ENCODE peak calls at places on chromosome 7, in five cellular contexts. X is AG04450, M is cardiac muscle cell, R is AG10803, E is SJSA1. J is an unnamed sample.

GRCh38 chr7:92634924-92635519 is 44.8 kb upstream of the FAM133B start:
- DNase-seq in X (peak; percentile 43), M (peak; percentile 64), R (peak; percentile 67), E (peak; percentile 53), J (no peak)

GRCh38 chr7:117312593-117312992 is 10.3 kb downstream of the WNT2 start:
- DNase-seq in X (no peak), M (peak; percentile 10), R (no peak), E (no peak), J (no peak)

GRCh38 chr7:47488969-47489342 is 93.0 kb downstream of the TNS3 start:
- DNase-seq in X (no peak), M (no peak), R (no peak), E (no peak), J (no peak)

GRCh38 chr7:155808551-155809331 is 3.5 kb downstream of the SHH start:
- DNase-seq in X (no peak), M (no peak), R (no peak), E (no peak), J (no peak)

GRCh38 chr7:152362128-152362926 is 73.5 kb downstream of the KMT2C start:
- DNase-seq in X (no peak), M (no peak), R (no peak), E (no peak), J (no peak)

GRCh38 chr7:15113752-15114151 is 211.2 kb upstream of the DGKB start:
- DNase-seq in X (no peak), M (no peak), R (no peak), E (no peak), J (no peak)

GRCh38 chr7:133645870-133646492 is 393.1 kb downstream of the EXOC4 start:
- DNase-seq in X (no peak), M (peak; percentile 40), R (peak; percentile 55), E (no peak), J (no peak)

GRCh38 chr7:30923009-30923773 is 11.5 kb downstream of the AQP1 start:
- DNase-seq in X (no peak), M (no peak), R (no peak), E (peak; percentile 32), J (peak; percentile 26)

GRCh38 chr7:135923700-135924261 is 53.4 kb downstream of the MTPN start:
- DNase-seq in X (peak; percentile 54), M (peak; percentile 83), R (peak; percentile 89), E (peak; percentile 79), J (no peak)

GRCh38 chr7:37409456-37409855 is 39.2 kb downstream of the ELMO1 start:
- DNase-seq in X (no peak), M (no peak), R (no peak), E (no peak), J (no peak)

GRCh38 chr7:34277801-34278195 is 372.5 kb downstream of the BMPER start:
- DNase-seq in X (no peak), M (peak; percentile 5), R (peak; percentile 7), E (no peak), J (no peak)

GRCh38 chr7:157233677-157234076 is 95.0 kb downstream of the UBE3C start:
- DNase-seq in X (no peak), M (peak; percentile 25), R (peak; percentile 33), E (no peak), J (no peak)

GRCh38 chr7:43768894-43769272 is 10.4 kb downstream of the BLVRA start:
- DNase-seq in X (no peak), M (no peak), R (no peak), E (no peak), J (no peak)

GRCh38 chr7:43362652-43363428 is 220.1 kb upstream of the STK17A start:
- DNase-seq in X (no peak), M (peak; percentile 49), R (peak; percentile 81), E (no peak), J (no peak)

GRCh38 chr7:45922810-45923209 is 1.7 kb upstream of the IGFBP3 start:
- DNase-seq in X (no peak), M (peak; percentile 37), R (peak; percentile 27), E (no peak), J (no peak)

GRCh38 chr7:22864855-22865606 is 42.4 kb upstream of the TOMM7 start:
- DNase-seq in X (no peak), M (no peak), R (peak; percentile 52), E (no peak), J (no peak)

GRCh38 chr7:135385209-135385608 is 124.7 kb downstream of the CNOT4 start:
- DNase-seq in X (no peak), M (peak; percentile 90), R (peak; percentile 12), E (no peak), J (no peak)

GRCh38 chr7:98641646-98642489 is 24.8 kb downstream of the NPTX2 start:
- DNase-seq in X (no peak), M (peak; percentile 17), R (no peak), E (no peak), J (no peak)

GRCh38 chr7:1666251-1666778 is 3.8 kb upstream of the ELFN1 start:
- DNase-seq in X (no peak), M (no peak), R (no peak), E (peak; percentile 39), J (no peak)

GRCh38 chr7:1663857-1664651 is 6.0 kb upstream of the ELFN1 start:
- DNase-seq in X (no peak), M (no peak), R (no peak), E (peak; percentile 39), J (no peak)

GRCh38 chr7:1665721-1666250 is 4.3 kb upstream of the ELFN1 start:
- DNase-seq in X (no peak), M (peak; percentile 38), R (peak; percentile 33), E (peak; percentile 41), J (no peak)

GRCh38 chr7:1663243-1663642 is 6.8 kb upstream of the ELFN1 start:
- DNase-seq in X (no peak), M (no peak), R (no peak), E (peak; percentile 39), J (no peak)

GRCh38 chr7:1664711-1665591 is 5.1 kb upstream of the ELFN1 start:
- DNase-seq in X (no peak), M (peak; percentile 65), R (peak; percentile 46), E (peak; percentile 52), J (no peak)
- H3K4me3 ChIP-seq in X (peak overlapping the region; percentile 57), M (peak overlapping the region; percentile 68), R (peak overlapping the region; percentile 68), E (peak overlapping the region; percentile 40), J (peak overlapping the region; percentile 24)

DNA sequence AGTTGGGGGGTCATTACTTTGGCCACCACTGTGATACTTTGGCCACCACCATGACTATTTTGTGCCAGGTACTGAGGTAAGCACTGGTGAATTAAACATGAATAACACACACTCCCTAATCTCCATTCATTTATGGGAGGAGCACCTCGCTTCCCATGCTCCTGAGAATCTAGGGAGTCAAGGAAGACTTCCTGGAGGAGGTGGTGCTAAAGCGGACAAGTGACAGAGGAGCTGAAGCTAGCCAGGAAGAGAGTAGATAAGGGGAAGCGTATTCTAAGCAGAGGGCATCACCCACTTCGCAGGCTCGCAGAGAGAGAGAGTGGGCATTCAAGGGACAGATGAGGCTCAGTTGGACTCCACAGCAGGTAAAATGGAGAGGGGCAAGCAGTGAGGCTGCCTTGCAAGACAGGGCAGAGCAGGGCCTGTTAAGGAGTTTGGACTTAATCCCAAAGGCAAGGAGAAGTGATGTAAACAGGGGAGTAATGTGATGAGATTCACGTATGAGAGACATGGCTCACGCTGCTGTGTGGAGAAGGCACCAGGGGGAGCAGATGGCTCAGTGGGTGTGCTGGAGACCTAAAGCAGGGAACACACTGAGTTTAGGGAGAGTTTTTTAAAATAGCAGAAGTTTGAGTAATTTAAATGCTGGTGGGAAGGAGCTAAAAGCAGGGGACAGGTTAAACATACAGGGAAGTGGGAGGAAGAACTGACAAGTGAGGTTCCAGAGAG is 21.3 kb upstream of the TMEM248 start:
- DNase-seq in X (no peak), M (no peak), R (no peak), E (no peak), J (no peak)
- H3K4me3 ChIP-seq in X (no peak overlapping the region), M (no peak overlapping the region), R (no peak overlapping the region), E (no peak overlapping the region), J (no peak overlapping the region)

GRCh38 chr7:104538152-104538551 is 209.7 kb downstream of the LHFPL3 start:
- DNase-seq in X (no peak), M (no peak), R (no peak), E (no peak), J (no peak)
- H3K4me3 ChIP-seq in X (no peak overlapping the region), M (no peak overlapping the region), R (no peak overlapping the region), E (no peak overlapping the region), J (no peak overlapping the region)

GRCh38 chr7:100472854-100473499 is 6.0 kb downstream of the TSC22D4 start:
- DNase-seq in X (no peak), M (peak; percentile 80), R (peak; percentile 32), E (no peak), J (peak; percentile 72)

GRCh38 chr7:100476903-100477870 is 1.8 kb downstream of the TSC22D4 start:
- DNase-seq in X (no peak), M (no peak), R (no peak), E (no peak), J (no peak)

GRCh38 chr7:100477871-100478248 is 1.2 kb downstream of the TSC22D4 start:
- DNase-seq in X (no peak), M (no peak), R (no peak), E (no peak), J (no peak)

GRCh38 chr7:100476108-100476780 is 2.8 kb downstream of the TSC22D4 start:
- DNase-seq in X (no peak), M (no peak), R (no peak), E (no peak), J (no peak)

GRCh38 chr7:100475549-100475948 is 3.5 kb downstream of the TSC22D4 start:
- DNase-seq in X (no peak), M (no peak), R (no peak), E (no peak), J (no peak)
- H3K4me3 ChIP-seq in X (peak overlapping the region; percentile 94), M (peak overlapping the region; percentile 89), R (peak overlapping the region; percentile 94), E (no peak overlapping the region), J (no peak overlapping the region)

GRCh38 chr7:5494683-5495561 is 71.3 kb upstream of the TNRC18 start:
- DNase-seq in X (no peak), M (peak; percentile 82), R (peak; percentile 67), E (peak; percentile 75), J (peak; percentile 81)

GRCh38 chr7:5497158-5498103 is 73.8 kb upstream of the TNRC18 start:
- DNase-seq in X (no peak), M (no peak), R (no peak), E (no peak), J (no peak)

GRCh38 chr7:5492249-5493020 is 68.8 kb upstream of the TNRC18 start:
- DNase-seq in X (no peak), M (no peak), R (no peak), E (no peak), J (no peak)

GRCh38 chr7:5494320-5494682 is 70.7 kb upstream of the TNRC18 start:
- DNase-seq in X (no peak), M (no peak), R (no peak), E (no peak), J (no peak)

GRCh38 chr7:5495581-5496375 is 72.1 kb upstream of the TNRC18 start:
- DNase-seq in X (no peak), M (no peak), R (peak; percentile 25), E (no peak), J (no peak)
- H3K4me3 ChIP-seq in X (no peak overlapping the region), M (no peak overlapping the region), R (no peak overlapping the region), E (no peak overlapping the region), J (no peak overlapping the region)

J was measured in lung.